ENCODE peak calls at places on chromosomes 4 and X, in ten cellular contexts. Q, V, C, D, F, H, B, I, U and O are unnamed samples.

GRCh38 chr4:110614173-110614948 is 8.5 kb downstream of the PITX2 start:
- DNase-seq in I (no peak), D (no peak), B (no peak), H (no peak), F (no peak), U (no peak), V (peak; percentile 52), Q (peak; percentile 57), C (no peak), O (no peak)

GRCh38 chrX:19085975-19086772 is 36.1 kb downstream of the ADGRG2 start:
- DNase-seq in I (no peak), V (no peak), H (no peak), D (no peak), U (no peak), Q (no peak), B (no peak), F (no peak), C (no peak), O (no peak)

GRCh38 chrX:11257711-11258110 is 35.5 kb upstream of the AMELX start:
- DNase-seq in B (no peak), D (no peak), I (no peak), V (no peak), F (no peak), C (no peak), H (no peak), Q (no peak), U (no peak), O (no peak)

GRCh38 chrX:87299563-87300160 is 217.9 kb upstream of the KLHL4 start:
- DNase-seq in D (no peak), F (no peak), V (peak; percentile 1), H (peak; percentile 49), U (no peak), C (no peak), I (no peak), Q (peak; percentile 0), B (peak; percentile 5), O (no peak)

GRCh38 chrX:40719218-40719617 is 16.1 kb downstream of the MED14 start:
- DNase-seq in F (no peak), I (no peak), C (no peak), B (peak; percentile 72), Q (peak; percentile 78), U (no peak), D (no peak), V (peak; percentile 36), H (peak; percentile 90), O (no peak)

GRCh38 chr4:109164011-109164410 is 138.4 kb downstream of the COL25A1 start:
- DNase-seq in B (peak; percentile 75), F (no peak), U (no peak), C (no peak), V (peak; percentile 31), H (no peak), I (no peak), Q (peak; percentile 39), D (no peak), O (no peak)

GRCh38 chr4:24001945-24002640 is 112.2 kb upstream of the PPARGC1A start:
- DNase-seq in V (no peak), U (no peak), Q (peak; percentile 83), B (peak; percentile 82), I (no peak), D (no peak), C (no peak), H (no peak), F (no peak), O (no peak)

GRCh38 chrX:72255864-72256263 is 17.0 kb upstream of the ERCC6L start:
- DNase-seq in C (no peak), V (no peak), B (no peak), U (no peak), H (no peak), D (no peak), Q (no peak), F (no peak), I (no peak), O (no peak)

GRCh38 chr4:128600410-128600809 is 209.1 kb upstream of the JADE1 start:
- DNase-seq in F (no peak), U (no peak), B (peak; percentile 31), Q (peak; percentile 46), I (no peak), V (peak; percentile 52), C (peak; percentile 53), D (peak; percentile 25), H (no peak), O (no peak)

GRCh38 chr4:53100801-53101581 is 238.9 kb downstream of the RASL11B start:
- DNase-seq in D (no peak), U (no peak), V (peak; percentile 76), F (no peak), C (no peak), Q (peak; percentile 64), H (peak; percentile 34), B (peak; percentile 94), I (no peak), O (no peak)

GRCh38 chr4:41757521-41758156 is 9.1 kb upstream of the PHOX2B start:
- DNase-seq in V (no peak), I (no peak), U (no peak), D (no peak), B (no peak), Q (no peak), C (no peak), F (no peak), H (peak; percentile 35), O (no peak)

GRCh38 chr4:42761804-42762203 is 104.9 kb upstream of the ATP8A1 start:
- DNase-seq in Q (no peak), V (no peak), H (no peak), I (no peak), D (no peak), U (no peak), C (no peak), F (no peak), B (no peak), O (no peak)

GRCh38 chrX:49761481-49761880 is 65.7 kb upstream of the PAGE1 start:
- DNase-seq in I (no peak), U (peak; percentile 16), H (peak; percentile 27), Q (no peak), B (no peak), F (no peak), D (no peak), V (peak; percentile 10), C (no peak), O (no peak)

GRCh38 chrX:66017659-66018170 is 22.2 kb downstream of the VSIG4 start:
- DNase-seq in I (no peak), D (no peak), F (no peak), U (no peak), B (no peak), C (no peak), Q (no peak), H (no peak), V (no peak), O (no peak)

GRCh38 chrX:66018585-66019309 is 21.1 kb downstream of the VSIG4 start:
- DNase-seq in B (no peak), V (no peak), I (no peak), C (no peak), F (no peak), U (no peak), H (no peak), Q (no peak), D (no peak), O (no peak)

GRCh38 chrX:66015152-66015827 is 24.6 kb downstream of the VSIG4 start:
- DNase-seq in U (peak; percentile 11), V (no peak), Q (no peak), D (no peak), F (peak; percentile 54), H (no peak), B (no peak), I (peak; percentile 18), C (no peak), O (no peak)

GRCh38 chrX:66015906-66016689 is 23.8 kb downstream of the VSIG4 start:
- DNase-seq in C (no peak), Q (no peak), U (no peak), B (no peak), I (no peak), D (no peak), V (no peak), F (no peak), H (no peak), O (no peak)

GRCh38 chrX:66016905-66017658 is 22.8 kb downstream of the VSIG4 start:
- DNase-seq in Q (no peak), V (no peak), U (no peak), B (no peak), C (no peak), H (no peak), I (no peak), D (no peak), F (no peak), O (no peak)
- H3K4me1 ChIP-seq in Q (no peaks in the 10 kb centered on the region), V (no peaks in the 10 kb centered on the region), U (peaks cover 98% of the 10 kb centered on the region), B (no peaks in the 10 kb centered on the region), C (no peaks in the 10 kb centered on the region), H (no peaks in the 10 kb centered on the region), I (no peaks in the 10 kb centered on the region), D (no peaks in the 10 kb centered on the region), F (no peaks in the 10 kb centered on the region), O (peaks cover 85% of the 10 kb centered on the region)

GRCh38 chr4:11271263-11271662 is 157.4 kb downstream of the HS3ST1 start:
- DNase-seq in B (no peak), F (no peak), H (no peak), I (no peak), V (no peak), U (no peak), C (no peak), D (no peak), Q (no peak), O (no peak)
- H3K27me3 ChIP-seq in B (no peaks in the 10 kb centered on the region), F (no peaks in the 10 kb centered on the region), H (no peaks in the 10 kb centered on the region), I (peaks cover 15% of the 10 kb centered on the region), V (no peaks in the 10 kb centered on the region), U (no peaks in the 10 kb centered on the region), C (no peaks in the 10 kb centered on the region), D (no peaks in the 10 kb centered on the region), Q (no peaks in the 10 kb centered on the region), O (no peaks in the 10 kb centered on the region)

GRCh38 chr4:148060264-148061138 is 328.6 kb downstream of the ARHGAP10 start:
- DNase-seq in U (peak; percentile 67), V (no peak), I (no peak), H (no peak), Q (peak; percentile 65), B (no peak), D (no peak), C (no peak), F (no peak), O (no peak)

GRCh38 chr4:148059617-148060180 is 327.8 kb downstream of the ARHGAP10 start:
- DNase-seq in Q (peak; percentile 22), V (no peak), F (no peak), H (no peak), I (peak; percentile 43), C (no peak), D (no peak), B (no peak), U (no peak), O (no peak)

GRCh38 chr4:148062301-148062950 is 330.5 kb downstream of the ARHGAP10 start:
- DNase-seq in I (no peak), U (no peak), H (no peak), V (no peak), F (no peak), Q (no peak), B (no peak), D (no peak), C (no peak), O (no peak)

GRCh38 chr4:148061795-148062194 is 329.9 kb downstream of the ARHGAP10 start:
- DNase-seq in C (peak; percentile 43), Q (no peak), V (no peak), F (no peak), B (no peak), D (no peak), U (no peak), I (no peak), H (no peak), O (no peak)

GRCh38 chr4:148061139-148061476 is 329.2 kb downstream of the ARHGAP10 start:
- DNase-seq in I (no peak), F (no peak), C (no peak), D (no peak), V (no peak), U (no peak), B (no peak), H (no peak), Q (no peak), O (no peak)
- H3K4me1 ChIP-seq in I (peaks cover 75% of the 10 kb centered on the region), F (peaks cover 2% of the 10 kb centered on the region), C (no peaks in the 10 kb centered on the region), D (no peaks in the 10 kb centered on the region), V (peaks cover 12% of the 10 kb centered on the region), U (peaks cover 60% of the 10 kb centered on the region), B (no peaks in the 10 kb centered on the region), H (no peaks in the 10 kb centered on the region), Q (peaks cover 25% of the 10 kb centered on the region), O (no peaks in the 10 kb centered on the region)

GRCh38 chr4:7190278-7190594 is 2.1 kb upstream of the SORCS2 start:
- DNase-seq in F (no peak), C (no peak), D (no peak), V (no peak), Q (no peak), B (no peak), H (no peak), I (no peak), U (no peak), O (no peak)
- H3K27me3 ChIP-seq in F (no peaks in the 10 kb centered on the region), C (no peaks in the 10 kb centered on the region), D (no peaks in the 10 kb centered on the region), V (peaks cover 85% of the 10 kb centered on the region), Q (peaks cover 58% of the 10 kb centered on the region), B (peaks cover 38% of the 10 kb centered on the region), H (no peaks in the 10 kb centered on the region), I (peaks cover 93% of the 10 kb centered on the region), U (peaks cover 4% of the 10 kb centered on the region), O (peaks cover 39% of the 10 kb centered on the region)